ENCODE peak calls at places on chromosomes 11 and 22, in four cellular contexts. P is cardiac muscle cell, E is breast epithelium, Z is GM12865. A is an unnamed sample.

GRCh38 chr11:27509953-27510352 is 3.4 kb upstream of the LIN7C start:
- DNase-seq in P (no peak), E (no peak), Z (no peak), A (no peak)

GRCh38 chr22:28874816-28875320 is 8.5 kb upstream of the ZNRF3 start:
- DNase-seq in P (no peak), E (no peak), Z (no peak), A (no peak)

GRCh38 chr11:114522818-114523217 is 36.9 kb downstream of the NXPE1 start:
- DNase-seq in P (no peak), E (no peak), Z (no peak), A (no peak)

GRCh38 chr11:21969841-21970240 is 223.0 kb upstream of the ANO5 start:
- DNase-seq in P (no peak), E (no peak), Z (no peak), A (no peak)

GRCh38 chr11:61955031-61955415 is 4.9 kb downstream of the BEST1 start:
- DNase-seq in P (peak; percentile 93), E (no peak), Z (no peak), A (no peak)

GRCh38 chr11:129652828-129653227 is 162.8 kb upstream of the TMEM45B start:
- DNase-seq in P (no peak), E (no peak), Z (no peak), A (no peak)

GRCh38 chr22:16914006-16914405 is 88.8 kb upstream of the XKR3 start:
- DNase-seq in P (no peak), E (no peak), Z (peak; percentile 30), A (no peak)

GRCh38 chr22:20026204-20026908 is 5.4 kb downstream of the TANGO2 start:
- DNase-seq in P (no peak), E (no peak), Z (no peak), A (no peak)

DNA sequence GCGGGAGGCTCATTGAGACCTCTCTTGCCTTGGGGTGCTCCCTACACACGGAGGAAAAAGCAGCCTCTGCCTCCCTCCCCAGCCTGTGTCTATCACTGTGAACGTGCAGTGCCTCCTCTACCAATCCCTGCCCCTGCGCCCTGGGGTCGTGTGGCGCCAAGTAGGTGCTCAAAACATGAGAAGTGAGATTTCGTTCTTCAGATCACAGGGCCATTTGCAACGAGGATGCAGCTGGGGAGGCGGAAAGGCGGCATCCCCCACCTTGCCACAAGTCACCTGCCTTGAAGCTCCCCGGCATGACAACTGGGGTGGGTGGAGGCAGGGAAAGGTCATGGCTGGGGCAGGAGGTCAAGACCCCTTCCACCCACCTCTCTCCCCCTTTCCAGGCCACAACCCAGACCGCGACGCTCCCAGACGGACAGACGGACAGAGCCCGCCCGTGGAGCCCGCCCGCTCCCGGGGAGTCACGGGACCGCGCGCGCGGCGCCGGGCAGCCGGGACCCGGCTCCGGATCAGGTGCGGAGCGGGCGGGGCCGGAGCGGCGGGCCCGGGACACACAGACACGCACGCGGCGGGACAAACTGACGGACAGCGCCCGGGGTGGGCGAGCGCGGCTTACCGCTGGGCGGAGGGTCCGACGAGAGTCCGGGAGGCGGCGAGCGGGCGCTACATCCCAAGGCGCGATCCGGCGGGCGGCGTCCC is 487 bp downstream of the KCNJ4 start:
- DNase-seq in P (no peak), E (no peak), Z (peak; percentile 68), A (no peak)
- H3K4me3 ChIP-seq in P (peak overlapping the region; percentile 65), E (peak overlapping the region; percentile 77), Z (peak overlapping the region; percentile 27), A (peak overlapping the region; percentile 29)

DNA sequence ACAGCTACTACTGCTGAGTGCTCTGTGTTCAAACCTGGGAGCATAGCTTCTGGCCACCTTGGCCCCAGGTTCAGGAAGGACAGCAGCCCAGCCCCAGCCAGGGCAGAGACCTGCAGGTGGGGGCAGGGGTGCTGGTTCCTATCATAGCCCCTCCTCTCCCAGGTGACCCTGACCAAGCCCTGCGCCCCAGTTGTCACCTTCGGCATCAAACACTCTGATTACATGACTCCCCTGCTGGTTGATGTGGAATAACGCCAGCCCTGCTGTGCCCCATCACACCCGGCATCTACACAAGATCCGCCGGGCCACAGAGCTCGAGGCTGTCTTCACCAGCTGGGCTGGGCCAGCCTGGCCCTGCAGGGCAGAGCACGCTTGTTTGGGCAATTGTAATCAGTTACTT is 6.9 kb downstream of the SCGB1C1 start:
- DNase-seq in P (no peak), E (no peak), Z (no peak), A (no peak)
- H3K4me3 ChIP-seq in P (no peak overlapping the region), E (no peak overlapping the region), Z (no peak overlapping the region), A (no peak overlapping the region)

GRCh38 chr22:33867118-33867863 is 53.0 kb downstream of the LARGE1 start:
- DNase-seq in P (no peak), E (no peak), Z (no peak), A (no peak)
- H3K4me3 ChIP-seq in P (no peak overlapping the region), E (no peak overlapping the region), Z (no peak overlapping the region), A (no peak overlapping the region)

DNA sequence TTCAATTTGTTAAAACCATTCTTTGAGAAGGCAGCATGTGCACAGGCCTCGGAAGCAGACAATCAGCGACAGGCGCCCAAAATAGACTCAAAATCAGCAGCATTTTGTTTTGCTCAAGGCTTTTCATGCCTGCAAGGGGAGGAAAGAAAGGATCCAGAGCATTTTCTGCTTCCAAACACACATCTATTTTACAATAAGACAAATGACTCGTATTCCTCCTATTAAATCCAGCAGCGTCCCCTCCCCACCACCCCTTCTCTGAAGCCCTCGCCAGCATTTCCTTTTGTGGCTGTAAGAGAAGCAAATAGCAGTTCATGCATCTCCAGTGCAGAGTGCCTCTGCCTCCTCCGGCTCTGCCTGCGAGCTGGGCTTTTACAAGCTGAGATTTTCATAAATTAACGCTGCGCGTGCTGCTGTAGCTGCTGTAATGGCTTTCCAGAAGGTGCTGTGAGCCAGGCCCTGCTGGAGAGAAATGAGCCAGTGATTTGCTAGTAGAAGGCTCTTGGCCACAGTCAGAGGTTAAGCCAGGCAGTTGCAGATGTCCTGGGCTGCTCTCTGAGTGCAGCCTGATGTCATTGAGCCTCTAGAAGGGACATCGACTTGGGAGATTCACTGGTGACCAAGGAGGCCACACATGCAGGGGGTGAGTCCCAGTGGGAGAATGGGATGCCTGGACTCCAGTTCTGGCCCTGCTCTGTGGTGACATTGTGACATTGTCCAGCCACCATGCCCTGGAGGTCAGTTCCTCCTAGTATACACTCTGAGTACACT is 134.6 kb upstream of the NAV2 start:
- DNase-seq in P (peak; percentile 85), E (no peak), Z (no peak), A (peak; percentile 95)
- H3K4me3 ChIP-seq in P (no peak overlapping the region), E (no peak overlapping the region), Z (no peak overlapping the region), A (no peak overlapping the region)

GRCh38 chr11:108069947-108070346 is 51.4 kb upstream of the ACAT1 start:
- DNase-seq in P (peak; percentile 43), E (no peak), Z (peak; percentile 10), A (no peak)
- H3K4me3 ChIP-seq in P (no peak overlapping the region), E (no peak overlapping the region), Z (no peak overlapping the region), A (no peak overlapping the region)

GRCh38 chr22:26481112-26481693 is 2.4 kb downstream of the HPS4 start:
- DNase-seq in P (no peak), E (no peak), Z (no peak), A (no peak)

GRCh38 chr22:26477341-26477731 is 6.2 kb downstream of the HPS4 start:
- DNase-seq in P (no peak), E (no peak), Z (no peak), A (no peak)

GRCh38 chr22:26480611-26480932 is 3.0 kb downstream of the HPS4 start:
- DNase-seq in P (no peak), E (no peak), Z (no peak), A (no peak)

GRCh38 chr22:26479792-26480610 is 3.6 kb downstream of the HPS4 start:
- DNase-seq in P (no peak), E (no peak), Z (peak; percentile 38), A (no peak)

GRCh38 chr22:26479043-26479791 is 4.4 kb downstream of the HPS4 start:
- DNase-seq in P (no peak), E (no peak), Z (peak; percentile 30), A (no peak)
- H3K4me3 ChIP-seq in P (no peak overlapping the region), E (peak overlapping the region; percentile 53), Z (peak overlapping the region; percentile 66), A (no peak overlapping the region)

GRCh38 chr11:124676386-124676785 is 2.7 kb downstream of the SPA17 start:
- DNase-seq in P (peak; percentile 88), E (no peak), Z (no peak), A (no peak)
- H3K4me3 ChIP-seq in P (no peak overlapping the region), E (no peak overlapping the region), Z (no peak overlapping the region), A (no peak overlapping the region)

GRCh38 chr11:86151188-86152005 is 82.5 kb upstream of the PICALM start:
- DNase-seq in P (peak; percentile 25), E (no peak), Z (peak; percentile 26), A (no peak)
- H3K4me3 ChIP-seq in P (no peak overlapping the region), E (peak overlapping the region; percentile 4), Z (no peak overlapping the region), A (no peak overlapping the region)

A was measured in vagina.